ENCODE peak calls at places on chromosomes 12 and 14, in seven cellular contexts. One of them, this sample, is unnamed.

GRCh38 chr12:1769809-1770494 is 50.4 kb upstream of the LRTM2 start:
- DNase-seq in cardiac muscle cell: no peak
- DNase-seq in left cardiac atrium: no peak
- DNase-seq in HEK293T: no peak
- DNase-seq in A549: no peak
- DNase-seq in naive thymus-derived CD4-positive, alpha-beta T cell: no peak
- DNase-seq in activated CD4-positive, alpha-beta T cell treated with anti-CD3 and anti-CD28 coated beads for 24 hours: no peak
- DNase-seq in this sample: no peak

GRCh38 chr14:29123017-29123416 is 356.4 kb downstream of the FOXG1 start:
- DNase-seq in cardiac muscle cell: no peak
- DNase-seq in left cardiac atrium: no peak
- DNase-seq in HEK293T: no peak
- DNase-seq in A549: no peak
- DNase-seq in naive thymus-derived CD4-positive, alpha-beta T cell: no peak
- DNase-seq in activated CD4-positive, alpha-beta T cell treated with anti-CD3 and anti-CD28 coated beads for 24 hours: no peak
- DNase-seq in this sample: no peak

GRCh38 chr12:102427542-102427923 is 52.8 kb downstream of the IGF1 start:
- DNase-seq in cardiac muscle cell: no peak
- DNase-seq in left cardiac atrium: peak; percentile 50
- DNase-seq in HEK293T: no peak
- DNase-seq in A549: no peak
- DNase-seq in naive thymus-derived CD4-positive, alpha-beta T cell: no peak
- DNase-seq in activated CD4-positive, alpha-beta T cell treated with anti-CD3 and anti-CD28 coated beads for 24 hours: no peak
- DNase-seq in this sample: no peak

GRCh38 chr14:86654558-86655184 is 1124.7 kb downstream of the FLRT2 start:
- DNase-seq in cardiac muscle cell: peak; percentile 82
- DNase-seq in left cardiac atrium: peak; percentile 36
- DNase-seq in HEK293T: peak; percentile 22
- DNase-seq in A549: peak; percentile 51
- DNase-seq in naive thymus-derived CD4-positive, alpha-beta T cell: no peak
- DNase-seq in activated CD4-positive, alpha-beta T cell treated with anti-CD3 and anti-CD28 coated beads for 24 hours: peak; percentile 8
- DNase-seq in this sample: peak; percentile 61

GRCh38 chr12:97659117-97659880 is 196.7 kb downstream of the RMST start:
- DNase-seq in cardiac muscle cell: no peak
- DNase-seq in left cardiac atrium: no peak
- DNase-seq in HEK293T: no peak
- DNase-seq in A549: no peak
- DNase-seq in naive thymus-derived CD4-positive, alpha-beta T cell: no peak
- DNase-seq in activated CD4-positive, alpha-beta T cell treated with anti-CD3 and anti-CD28 coated beads for 24 hours: no peak
- DNase-seq in this sample: no peak

GRCh38 chr14:62528296-62528695 is 517.0 kb downstream of the KCNH5 start:
- DNase-seq in cardiac muscle cell: no peak
- DNase-seq in left cardiac atrium: no peak
- DNase-seq in HEK293T: no peak
- DNase-seq in A549: no peak
- DNase-seq in naive thymus-derived CD4-positive, alpha-beta T cell: no peak
- DNase-seq in activated CD4-positive, alpha-beta T cell treated with anti-CD3 and anti-CD28 coated beads for 24 hours: no peak
- DNase-seq in this sample: no peak

GRCh38 chr12:32595251-32595650 is 83.8 kb upstream of the DNM1L start:
- DNase-seq in cardiac muscle cell: no peak
- DNase-seq in left cardiac atrium: no peak
- DNase-seq in HEK293T: no peak
- DNase-seq in A549: no peak
- DNase-seq in naive thymus-derived CD4-positive, alpha-beta T cell: no peak
- DNase-seq in activated CD4-positive, alpha-beta T cell treated with anti-CD3 and anti-CD28 coated beads for 24 hours: no peak
- DNase-seq in this sample: no peak

GRCh38 chr12:4849024-4849594 is 60.6 kb upstream of the KCNA1 start:
- DNase-seq in cardiac muscle cell: peak; percentile 49
- DNase-seq in left cardiac atrium: no peak
- DNase-seq in HEK293T: peak; percentile 52
- DNase-seq in A549: peak; percentile 39
- DNase-seq in naive thymus-derived CD4-positive, alpha-beta T cell: no peak
- DNase-seq in activated CD4-positive, alpha-beta T cell treated with anti-CD3 and anti-CD28 coated beads for 24 hours: no peak
- DNase-seq in this sample: no peak

GRCh38 chr12:90233168-90234100 is 524.8 kb upstream of the ATP2B1 start:
- DNase-seq in cardiac muscle cell: no peak
- DNase-seq in left cardiac atrium: no peak
- DNase-seq in HEK293T: no peak
- DNase-seq in A549: no peak
- DNase-seq in naive thymus-derived CD4-positive, alpha-beta T cell: no peak
- DNase-seq in activated CD4-positive, alpha-beta T cell treated with anti-CD3 and anti-CD28 coated beads for 24 hours: no peak
- DNase-seq in this sample: no peak

GRCh38 chr14:93007225-93007997 is 84.5 kb downstream of the CHGA start:
- DNase-seq in cardiac muscle cell: no peak
- DNase-seq in left cardiac atrium: peak; percentile 58
- DNase-seq in HEK293T: no peak
- DNase-seq in A549: peak; percentile 24
- DNase-seq in naive thymus-derived CD4-positive, alpha-beta T cell: no peak
- DNase-seq in activated CD4-positive, alpha-beta T cell treated with anti-CD3 and anti-CD28 coated beads for 24 hours: no peak
- DNase-seq in this sample: no peak

GRCh38 chr14:105838591-105839424 is 312.4 kb downstream of the TMEM121 start:
- DNase-seq in cardiac muscle cell: no peak
- DNase-seq in left cardiac atrium: peak; percentile 9
- DNase-seq in HEK293T: no peak
- DNase-seq in A549: no peak
- DNase-seq in naive thymus-derived CD4-positive, alpha-beta T cell: no peak
- DNase-seq in activated CD4-positive, alpha-beta T cell treated with anti-CD3 and anti-CD28 coated beads for 24 hours: no peak
- DNase-seq in this sample: no peak

GRCh38 chr12:56645201-56645716 is 525 bp downstream of the ATP5F1B start:
- DNase-seq in cardiac muscle cell: peak; percentile 21
- DNase-seq in left cardiac atrium: peak; percentile 29
- DNase-seq in HEK293T: no peak
- DNase-seq in A549: no peak
- DNase-seq in naive thymus-derived CD4-positive, alpha-beta T cell: no peak
- DNase-seq in activated CD4-positive, alpha-beta T cell treated with anti-CD3 and anti-CD28 coated beads for 24 hours: no peak
- DNase-seq in this sample: no peak

GRCh38 chr12:96177013-96177412 is 17.2 kb upstream of the ELK3 start:
- DNase-seq in cardiac muscle cell: no peak
- DNase-seq in left cardiac atrium: no peak
- DNase-seq in HEK293T: no peak
- DNase-seq in A549: no peak
- DNase-seq in naive thymus-derived CD4-positive, alpha-beta T cell: no peak
- DNase-seq in activated CD4-positive, alpha-beta T cell treated with anti-CD3 and anti-CD28 coated beads for 24 hours: peak; percentile 49
- DNase-seq in this sample: no peak